ENCODE peak calls at places on chromosome 1, in five cellular contexts. V is GM12878, F is H1, Y is K562, R is HepG2. Q is an unnamed sample.

GRCh38 chr1:30754684-30755171 is 2.8 kb downstream of the LAPTM5 start:
- DNase-seq in V (peak), F (no peak), Y (no peak), R (no peak), Q (no peak)

GRCh38 chr1:233151850-233152249 is 143.7 kb downstream of the PCNX2 start:
- DNase-seq in V (no peak), F (no peak), Y (no peak), R (no peak), Q (no peak)

GRCh38 chr1:25817840-25818501 is 1.8 kb upstream of the MTFR1L start:
- DNase-seq in V (no peak), F (no peak), Y (peak), R (peak), Q (peak)

GRCh38 chr1:160247053-160247452 is 15.3 kb downstream of the DCAF8 start:
- DNase-seq in V (no peak), F (no peak), Y (no peak), R (no peak), Q (no peak)

GRCh38 chr1:42756956-42757891 is 9.6 kb downstream of the P3H1 start:
- DNase-seq in V (no peak), F (no peak), Y (peak), R (peak), Q (no peak)

GRCh38 chr1:202642212-202642611 is 68.0 kb downstream of the SYT2 start:
- DNase-seq in V (no peak), F (no peak), Y (no peak), R (no peak), Q (no peak)

GRCh38 chr1:89363196-89363595 is 663 bp upstream of the GBP6 start:
- DNase-seq in V (peak), F (no peak), Y (no peak), R (no peak), Q (no peak)

GRCh38 chr1:221801773-221802516 is 60.1 kb upstream of the DUSP10 start:
- DNase-seq in V (no peak), F (no peak), Y (no peak), R (no peak), Q (no peak)

GRCh38 chr1:4954392-4954791 is 300.0 kb downstream of the AJAP1 start:
- DNase-seq in V (no peak), F (no peak), Y (no peak), R (no peak), Q (no peak)

GRCh38 chr1:224168859-224169380 is 14.1 kb upstream of the DEGS1 start:
- DNase-seq in V (peak), F (no peak), Y (no peak), R (peak), Q (no peak)

GRCh38 chr1:71350805-71351204 is 270.0 kb upstream of the ZRANB2 start:
- DNase-seq in V (no peak), F (no peak), Y (no peak), R (no peak), Q (no peak)

GRCh38 chr1:243470492-243470891 is 214.7 kb downstream of the SDCCAG8 start:
- DNase-seq in V (no peak), F (no peak), Y (no peak), R (no peak), Q (peak)

GRCh38 chr1:113901171-113901570 is 3.4 kb downstream of the AP4B1 start:
- DNase-seq in V (no peak), F (no peak), Y (no peak), R (no peak), Q (no peak)

GRCh38 chr1:113903496-113904291 is 905 bp downstream of the AP4B1 start:
- DNase-seq in V (peak), F (no peak), Y (peak), R (no peak), Q (no peak)

GRCh38 chr1:113904292-113904673 is 316 bp downstream of the AP4B1 start:
- DNase-seq in V (no peak), F (no peak), Y (peak), R (no peak), Q (peak)

GRCh38 chr1:113904674-113905434 is at the start of the genes AP4B1 and DCLRE1B:
- DNase-seq in V (peak), F (peak), Y (peak), R (peak), Q (peak)

GRCh38 chr1:113905435-113905861 is 322 bp downstream of the DCLRE1B start:
- DNase-seq in V (no peak), F (no peak), Y (peak), R (peak), Q (peak)
- TF ChIP-seq ATF3 in V (no peak), F (no peak), Y (peak), R (no peak), Q (no peak)

GRCh38 chr1:107401704-107402103 is 260.9 kb downstream of the NTNG1 start:
- DNase-seq in V (no peak), F (no peak), Y (no peak), R (no peak), Q (no peak)

GRCh38 chr1:107404756-107405155 is 263.9 kb downstream of the NTNG1 start:
- DNase-seq in V (no peak), F (no peak), Y (no peak), R (no peak), Q (no peak)

GRCh38 chr1:107407011-107407410 is 266.2 kb downstream of the NTNG1 start:
- DNase-seq in V (no peak), F (no peak), Y (no peak), R (no peak), Q (no peak)

DNA sequence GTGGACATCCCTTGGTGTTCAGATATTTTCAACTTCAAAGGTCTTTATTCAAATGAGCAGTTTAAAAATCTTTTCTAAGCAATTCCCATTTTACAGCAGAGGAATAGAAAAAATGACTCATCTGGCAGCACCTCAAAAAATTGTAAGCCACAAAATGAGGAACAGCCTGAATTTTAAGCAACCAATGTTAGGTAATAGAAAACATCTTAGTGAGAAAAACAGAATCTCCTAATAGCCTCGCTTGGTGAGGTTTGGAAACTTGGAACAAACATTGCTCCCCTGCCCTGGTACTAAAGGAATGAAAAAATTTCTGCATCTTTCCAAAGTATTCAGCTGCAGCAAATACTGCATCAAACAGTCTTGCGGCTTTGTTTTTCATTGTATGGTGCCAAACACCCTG is 264.4 kb downstream of the NTNG1 start:
- DNase-seq in V (no peak), F (no peak), Y (no peak), R (no peak), Q (no peak)
- TF ChIP-seq ATF2 in V (no peak), F (no peak), Y (no peak), R (no peak), Q (no peak)

GRCh38 chr1:47569681-47570470 is 132.0 kb downstream of the FOXD2 start:
- DNase-seq in V (no peak), F (no peak), Y (no peak), R (peak), Q (peak)
- TF ChIP-seq ATF3 in V (no peak), F (no peak), Y (no peak), R (no peak), Q (no peak)

DNA sequence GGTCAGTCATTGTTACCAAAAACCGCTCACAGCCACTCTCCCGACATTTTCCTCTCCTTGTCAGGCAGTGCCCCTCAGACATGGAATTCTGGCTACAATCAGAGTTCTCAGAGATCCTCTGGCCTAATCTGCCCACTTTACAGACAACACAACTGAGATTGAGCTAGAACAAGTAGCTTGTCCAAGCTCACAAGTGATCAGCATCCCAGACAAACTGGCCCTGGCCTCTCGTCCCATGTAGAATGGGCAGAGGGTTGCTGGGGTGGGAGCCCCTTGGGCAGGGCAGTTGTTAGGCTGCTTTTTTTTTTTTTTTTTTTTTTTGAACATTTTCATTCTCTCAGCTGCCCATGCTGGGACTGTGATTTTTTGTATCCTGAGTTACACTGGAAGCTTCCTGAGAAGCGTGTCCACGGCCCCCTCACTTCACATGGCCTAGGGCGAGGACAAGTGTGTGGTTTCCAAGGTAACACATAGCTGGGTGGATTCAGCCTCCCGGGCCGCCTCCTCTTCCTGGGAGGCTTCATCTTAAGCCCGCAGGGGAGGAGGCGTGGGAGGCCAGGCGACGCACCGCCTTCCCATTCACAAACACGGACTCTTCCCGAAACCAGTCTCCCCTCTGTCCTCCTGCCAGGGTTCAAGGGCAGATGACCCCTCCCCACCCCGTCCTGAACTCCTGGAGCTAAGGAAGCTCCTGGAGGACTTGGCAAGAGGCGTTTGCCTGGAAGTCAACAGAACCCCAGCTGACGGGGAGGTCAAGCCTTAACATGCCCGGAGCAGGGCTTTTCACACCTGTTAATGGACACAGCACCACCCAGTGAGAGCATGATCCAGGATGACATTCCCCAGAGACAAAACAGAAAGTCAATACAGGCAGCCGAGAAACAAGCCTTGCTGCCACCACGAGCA is 56.9 kb downstream of the KCNN3 start:
- DNase-seq in V (no peak), F (no peak), Y (peak), R (no peak), Q (no peak)
- TF ChIP-seq ATF2 in V (no peak), F (no peak), Y (no peak), R (no peak), Q (no peak)

DNA sequence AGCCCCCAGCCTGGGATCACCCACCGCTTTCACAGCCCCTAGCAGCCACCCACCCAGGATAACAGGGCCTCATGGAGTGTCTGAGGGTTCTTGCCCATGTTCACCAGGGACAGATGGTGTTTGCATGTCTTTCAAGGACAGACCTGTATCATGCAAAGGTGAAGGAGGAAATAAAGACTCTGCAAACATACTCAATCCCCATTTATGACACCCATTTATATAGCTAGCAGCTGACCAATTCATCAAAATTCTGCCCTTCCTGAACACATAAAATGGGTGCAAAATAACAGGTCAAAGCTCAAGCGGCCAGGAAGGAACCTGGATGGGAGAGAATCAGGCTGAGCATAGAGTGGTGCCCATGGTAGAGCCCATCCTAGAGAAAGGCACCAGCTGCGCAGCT is 32.8 kb upstream of the LYPD8 start:
- DNase-seq in V (no peak), F (no peak), Y (no peak), R (no peak), Q (no peak)
- TF ChIP-seq ATF3 in V (no peak), F (no peak), Y (no peak), R (no peak), Q (no peak)

GRCh38 chr1:198936371-198937083 is 297.7 kb downstream of the PTPRC start:
- DNase-seq in V (no peak), F (no peak), Y (no peak), R (no peak), Q (no peak)
- TF ChIP-seq ATF2 in V (no peak), F (no peak), Y (no peak), R (no peak), Q (no peak)

DNA sequence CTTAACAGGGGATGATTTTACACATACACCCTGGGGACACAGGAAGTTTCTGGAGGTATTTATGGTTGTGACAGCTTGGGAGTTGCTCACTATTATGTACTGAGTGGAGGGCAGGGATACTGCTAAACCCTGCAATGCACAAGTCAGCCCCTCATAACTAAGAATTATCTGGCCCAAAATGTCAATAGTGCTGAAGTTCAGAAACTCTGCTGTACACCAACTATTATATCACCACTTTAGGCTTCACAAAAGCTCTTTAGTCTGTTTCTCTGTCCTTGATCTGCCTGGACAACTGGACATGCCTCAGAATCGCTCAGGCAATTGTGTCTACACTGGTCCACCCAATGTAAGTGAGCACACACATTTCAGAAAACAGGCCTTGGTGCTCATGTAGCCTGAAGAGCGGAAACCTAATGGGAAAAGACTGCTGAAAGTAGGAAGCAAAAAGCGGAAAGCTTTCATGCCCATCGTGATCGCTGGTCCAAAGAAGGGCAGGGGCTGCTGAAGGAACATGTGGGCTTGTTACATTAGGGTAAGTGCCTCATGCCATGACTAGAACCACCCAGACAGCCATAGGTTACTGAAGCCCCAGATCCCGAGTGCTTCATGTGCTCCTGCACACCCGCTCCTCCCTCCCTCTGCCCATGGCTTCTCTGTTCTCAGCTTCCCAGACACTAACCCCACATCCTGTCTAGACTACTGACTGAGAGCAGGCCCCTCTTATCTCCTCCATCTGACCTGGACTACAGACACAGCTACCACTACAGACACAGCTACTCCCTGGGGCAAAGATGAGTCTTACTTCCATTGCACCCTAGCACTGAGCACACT is 73.5 kb downstream of the LRIG2 start:
- DNase-seq in V (no peak), F (no peak), Y (peak), R (peak), Q (no peak)
- TF ChIP-seq ATF3 in V (no peak), F (no peak), Y (no peak), R (no peak), Q (no peak)